ENCODE peak calls at places on chromosomes 13 and 19, in seven cellular contexts. S is HCT116, X is H1, D is IMR-90, N is K562, Q is HepG2, L is GM12878. U is an unnamed sample.

GRCh38 chr13:96900992-96901391 is 93.3 kb downstream of the OXGR1 start:
- DNase-seq in S (no peak), X (no peak), D (no peak), N (no peak), Q (no peak), L (no peak), U (no peak)

GRCh38 chr13:37595162-37595561 is 3.4 kb downstream of the POSTN start:
- DNase-seq in S (no peak), X (peak), D (peak), N (no peak), Q (no peak), L (no peak), U (peak)

GRCh38 chr19:58497634-58498170 is 14.1 kb downstream of the SLC27A5 start:
- DNase-seq in S (no peak), X (no peak), D (no peak), N (peak), Q (no peak), L (no peak), U (no peak)

GRCh38 chr19:40831502-40832430 is 18.5 kb downstream of the CYP2A6 start:
- DNase-seq in S (no peak), X (no peak), D (peak), N (peak), Q (peak), L (no peak), U (no peak)

GRCh38 chr13:45367995-45368394 is 27.0 kb upstream of the TPT1 start:
- DNase-seq in S (no peak), X (no peak), D (no peak), N (no peak), Q (no peak), L (no peak), U (no peak)

GRCh38 chr13:31242935-31243334 is 43.2 kb downstream of the B3GLCT start:
- DNase-seq in S (no peak), X (no peak), D (peak), N (no peak), Q (no peak), L (no peak), U (no peak)

GRCh38 chr13:30153871-30154426 is 153.4 kb downstream of the KATNAL1 start:
- DNase-seq in S (no peak), X (no peak), D (peak), N (no peak), Q (no peak), L (no peak), U (no peak)

GRCh38 chr19:9057505-9058258 is 29.2 kb upstream of the OR1M1 start:
- DNase-seq in S (no peak), X (no peak), D (no peak), N (no peak), Q (no peak), L (no peak), U (no peak)

GRCh38 chr13:93652942-93653341 is 426.3 kb downstream of the GPC6 start:
- DNase-seq in S (no peak), X (no peak), D (no peak), N (no peak), Q (no peak), L (no peak), U (no peak)

GRCh38 chr13:45674908-45675307 is 27.2 kb upstream of the CBY2 start:
- DNase-seq in S (no peak), X (no peak), D (peak), N (no peak), Q (no peak), L (no peak), U (no peak)

GRCh38 chr19:16571689-16572331 is 405 bp downstream of the SLC35E1 start:
- DNase-seq in S (no peak), X (no peak), D (peak), N (peak), Q (no peak), L (no peak), U (peak)

GRCh38 chr13:46197299-46197975 is 14.3 kb upstream of the LRRC63 start:
- DNase-seq in S (no peak), X (no peak), D (no peak), N (no peak), Q (no peak), L (no peak), U (no peak)

GRCh38 chr13:80556291-80556690 is 215.4 kb upstream of the SPRY2 start:
- DNase-seq in S (no peak), X (no peak), D (no peak), N (peak), Q (no peak), L (no peak), U (peak)

GRCh38 chr19:38852231-38853044 is 2.7 kb upstream of the HNRNPL start:
- DNase-seq in S (no peak), X (no peak), D (peak), N (peak), Q (no peak), L (no peak), U (peak)

GRCh38 chr13:34695063-34695462 is 247.0 kb upstream of the NBEA start:
- DNase-seq in S (no peak), X (no peak), D (no peak), N (no peak), Q (no peak), L (no peak), U (no peak)

GRCh38 chr19:39532233-39533002 is at the start of gene EID2B:
- DNase-seq in S (peak), X (peak), D (peak), N (peak), Q (peak), L (peak), U (peak)

GRCh38 chr19:48819366-48819816 is 8.6 kb upstream of the BCAT2 start:
- DNase-seq in S (peak), X (no peak), D (peak), N (peak), Q (no peak), L (no peak), U (peak)

GRCh38 chr13:94435604-94436226 is 43.8 kb downstream of the DCT start:
- DNase-seq in S (peak), X (no peak), D (peak), N (peak), Q (peak), L (no peak), U (peak)

DNA sequence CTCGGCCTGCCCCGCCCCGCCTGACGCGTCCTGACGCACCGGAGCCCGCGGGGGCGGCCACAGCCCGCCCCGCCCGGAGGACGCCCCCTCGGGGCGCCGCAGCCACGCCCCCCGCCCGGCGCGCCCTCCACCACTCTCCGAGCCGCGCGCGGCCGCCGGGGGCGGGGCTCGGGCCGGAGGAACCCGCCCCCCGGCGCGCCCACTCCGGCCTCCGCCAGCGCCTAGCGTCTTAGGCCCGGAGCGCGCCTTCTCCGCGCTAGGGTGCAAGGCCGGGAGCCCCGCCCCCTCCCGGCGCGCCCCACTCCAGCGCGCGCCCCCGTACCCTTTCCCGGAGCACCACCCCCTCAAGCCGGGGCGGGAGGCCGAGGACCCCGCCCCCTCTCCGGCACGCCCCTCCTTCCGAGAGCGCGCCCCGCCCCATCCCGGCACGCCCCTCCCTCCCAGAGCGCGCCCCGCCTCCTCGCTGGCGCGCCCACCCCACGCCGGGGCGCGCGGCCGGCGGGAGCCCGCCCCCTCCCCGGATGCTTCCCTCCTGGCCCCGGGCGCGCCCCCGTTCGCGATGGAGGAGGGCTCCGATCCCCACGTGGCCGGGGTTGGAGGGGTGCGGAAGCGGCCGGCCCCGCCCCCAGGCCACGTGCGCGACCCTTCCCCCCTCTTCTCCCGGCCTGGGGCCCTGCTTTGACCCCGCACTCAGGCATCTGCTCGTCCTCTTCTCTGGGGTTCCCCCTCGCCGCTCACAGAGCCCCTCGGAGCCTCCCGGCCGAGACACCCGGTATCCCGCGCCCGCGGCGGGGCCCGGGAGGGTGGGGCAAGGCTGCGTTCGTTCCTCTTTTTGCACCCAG is 480 bp upstream of the KLF16 start:
- DNase-seq in S (peak), X (no peak), D (peak), N (peak), Q (peak), L (peak), U (peak)
- TF ChIP-seq POLR2A in S (no peak), X (no peak), D (peak), N (peak), Q (peak), L (peak), U (peak)

GRCh38 chr13:51027644-51028043 is 83.4 kb downstream of the C13orf42 start:
- DNase-seq in S (no peak), X (no peak), D (no peak), N (no peak), Q (no peak), L (no peak), U (no peak)

GRCh38 chr13:51020600-51020999 is 90.5 kb downstream of the C13orf42 start:
- DNase-seq in S (no peak), X (no peak), D (no peak), N (peak), Q (no peak), L (no peak), U (no peak)

GRCh38 chr13:51026016-51026415 is 85.1 kb downstream of the C13orf42 start:
- DNase-seq in S (no peak), X (no peak), D (no peak), N (no peak), Q (no peak), L (no peak), U (no peak)

GRCh38 chr13:51025245-51025872 is 85.7 kb downstream of the C13orf42 start:
- DNase-seq in S (no peak), X (no peak), D (no peak), N (no peak), Q (no peak), L (no peak), U (no peak)
- H2AFZ ChIP-seq in S (no peak), X (no peak), D (no peak), N (no peak), Q (no peak), L (no peak), U (no peak)

GRCh38 chr19:45404557-45405434 is at the start of gene PPP1R13L:
- DNase-seq in S (peak), X (no peak), D (peak), N (peak), Q (peak), L (peak), U (peak)
- TF ChIP-seq POLR2A in S (no peak), X (no peak), D (no peak), N (no peak), Q (peak), L (no peak), U (no peak)

GRCh38 chr13:23598371-23598770 is 28.2 kb downstream of the TNFRSF19 start:
- DNase-seq in S (no peak), X (no peak), D (peak), N (no peak), Q (no peak), L (no peak), U (no peak)

GRCh38 chr13:23600534-23600933 is 30.3 kb downstream of the TNFRSF19 start:
- DNase-seq in S (no peak), X (no peak), D (no peak), N (no peak), Q (no peak), L (no peak), U (no peak)

GRCh38 chr13:23599083-23599925 is 29.1 kb downstream of the TNFRSF19 start:
- DNase-seq in S (no peak), X (peak), D (no peak), N (no peak), Q (peak), L (no peak), U (no peak)

GRCh38 chr13:23600100-23600499 is 29.9 kb downstream of the TNFRSF19 start:
- DNase-seq in S (no peak), X (no peak), D (no peak), N (no peak), Q (no peak), L (no peak), U (no peak)
- H2AFZ ChIP-seq in S (no peak), X (no peak), D (no peak), N (no peak), Q (no peak), L (no peak), U (no peak)

DNA sequence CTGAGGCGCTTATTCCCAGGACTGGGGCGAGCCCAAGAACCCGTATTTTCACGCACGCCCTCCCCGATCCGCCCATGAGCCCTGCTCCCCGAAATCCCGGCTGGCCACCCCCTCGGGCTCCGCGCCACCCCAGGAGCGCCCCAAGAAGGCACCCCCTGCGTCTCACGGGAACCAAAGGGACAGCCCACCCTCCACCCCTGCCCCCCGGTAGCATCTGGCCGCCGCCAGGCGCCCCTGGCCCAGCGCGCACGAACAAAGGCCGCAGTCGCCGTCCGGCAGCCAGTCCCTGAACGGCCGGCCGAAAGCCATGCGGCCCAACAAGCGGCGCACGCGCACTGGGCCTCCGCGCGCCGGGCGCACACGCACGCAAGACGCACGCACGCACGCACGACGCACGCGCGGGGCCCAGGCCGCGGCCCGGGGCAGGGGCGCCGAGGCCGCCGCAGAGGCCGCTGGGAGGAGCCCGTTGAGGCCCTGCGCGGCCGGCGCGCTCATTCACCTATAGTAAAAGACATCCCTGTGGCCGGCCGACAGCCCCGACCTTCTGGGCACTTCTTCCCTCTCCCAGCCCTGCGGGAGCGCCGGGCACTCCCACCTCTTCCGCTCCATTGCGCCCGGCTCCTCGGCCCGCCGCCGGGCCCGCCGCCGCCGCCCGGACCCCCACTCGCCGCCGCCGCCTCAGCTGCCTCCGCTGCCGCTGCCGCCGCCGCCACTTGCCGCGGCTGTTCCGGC is 476 bp downstream of the MBD3 start:
- DNase-seq in S (peak), X (peak), D (peak), N (peak), Q (peak), L (peak), U (peak)
- TF ChIP-seq POLR2A in S (peak), X (peak), D (peak), N (peak), Q (peak), L (peak), U (peak)